ENCODE peak calls at places on chromosomes 6 and 20, in seven cellular contexts. One of them, this sample, is unnamed.

GRCh38 chr6:117137711-117138110 is 127.6 kb upstream of the VGLL2 start:
- DNase-seq in hepatocyte: no peak
- DNase-seq in endothelial cell of umbilical vein: no peak
- DNase-seq in fibroblast of lung: no peak
- DNase-seq in SK-N-MC: no peak
- DNase-seq in mammary epithelial cell: no peak
- DNase-seq in astrocyte: no peak
- DNase-seq in this sample: no peak

GRCh38 chr6:130424704-130425103 is 58.9 kb downstream of the TMEM200A start:
- DNase-seq in hepatocyte: no peak
- DNase-seq in endothelial cell of umbilical vein: no peak
- DNase-seq in fibroblast of lung: no peak
- DNase-seq in SK-N-MC: no peak
- DNase-seq in mammary epithelial cell: no peak
- DNase-seq in astrocyte: no peak
- DNase-seq in this sample: no peak

GRCh38 chr20:23419995-23420901 is 1.0 kb downstream of the NAPB start:
- DNase-seq in hepatocyte: peak
- DNase-seq in endothelial cell of umbilical vein: peak
- DNase-seq in fibroblast of lung: peak
- DNase-seq in SK-N-MC: no peak
- DNase-seq in mammary epithelial cell: peak
- DNase-seq in astrocyte: peak
- DNase-seq in this sample: no peak

GRCh38 chr6:169738204-169738971 is 13.0 kb downstream of the DYNLT2 start:
- DNase-seq in hepatocyte: no peak
- DNase-seq in endothelial cell of umbilical vein: no peak
- DNase-seq in fibroblast of lung: no peak
- DNase-seq in SK-N-MC: no peak
- DNase-seq in mammary epithelial cell: no peak
- DNase-seq in astrocyte: no peak
- DNase-seq in this sample: no peak

GRCh38 chr6:138517635-138518034 is 18.3 kb upstream of the NHSL1 start:
- DNase-seq in hepatocyte: peak
- DNase-seq in endothelial cell of umbilical vein: peak
- DNase-seq in fibroblast of lung: peak
- DNase-seq in SK-N-MC: no peak
- DNase-seq in mammary epithelial cell: peak
- DNase-seq in astrocyte: no peak
- DNase-seq in this sample: peak

GRCh38 chr6:36722879-36723278 is 25.3 kb downstream of the RAB44 start:
- DNase-seq in hepatocyte: no peak
- DNase-seq in endothelial cell of umbilical vein: no peak
- DNase-seq in fibroblast of lung: no peak
- DNase-seq in SK-N-MC: no peak
- DNase-seq in mammary epithelial cell: peak
- DNase-seq in astrocyte: no peak
- DNase-seq in this sample: no peak

GRCh38 chr6:90860822-90861601 is 274.1 kb upstream of the MAP3K7 start:
- DNase-seq in hepatocyte: no peak
- DNase-seq in endothelial cell of umbilical vein: no peak
- DNase-seq in fibroblast of lung: no peak
- DNase-seq in SK-N-MC: no peak
- DNase-seq in mammary epithelial cell: no peak
- DNase-seq in astrocyte: no peak
- DNase-seq in this sample: no peak

GRCh38 chr6:90028080-90028778 is 134.0 kb downstream of the GJA10 start:
- DNase-seq in hepatocyte: no peak
- DNase-seq in endothelial cell of umbilical vein: no peak
- DNase-seq in fibroblast of lung: peak
- DNase-seq in SK-N-MC: no peak
- DNase-seq in mammary epithelial cell: no peak
- DNase-seq in astrocyte: no peak
- DNase-seq in this sample: no peak

GRCh38 chr6:85402071-85402470 is 47.8 kb upstream of the NT5E start:
- DNase-seq in hepatocyte: no peak
- DNase-seq in endothelial cell of umbilical vein: no peak
- DNase-seq in fibroblast of lung: no peak
- DNase-seq in SK-N-MC: no peak
- DNase-seq in mammary epithelial cell: no peak
- DNase-seq in astrocyte: no peak
- DNase-seq in this sample: no peak

GRCh38 chr20:46894579-46894958 is at the start of gene EYA2:
- DNase-seq in hepatocyte: peak
- DNase-seq in endothelial cell of umbilical vein: no peak
- DNase-seq in fibroblast of lung: peak
- DNase-seq in SK-N-MC: no peak
- DNase-seq in mammary epithelial cell: no peak
- DNase-seq in astrocyte: no peak
- DNase-seq in this sample: no peak

GRCh38 chr6:7545509-7546369 is 4.3 kb downstream of the DSP start:
- DNase-seq in hepatocyte: peak
- DNase-seq in endothelial cell of umbilical vein: no peak
- DNase-seq in fibroblast of lung: peak
- DNase-seq in SK-N-MC: no peak
- DNase-seq in mammary epithelial cell: peak
- DNase-seq in astrocyte: no peak
- DNase-seq in this sample: no peak

GRCh38 chr6:126170875-126171489 is 168.9 kb upstream of the CENPW start:
- DNase-seq in hepatocyte: peak
- DNase-seq in endothelial cell of umbilical vein: peak
- DNase-seq in fibroblast of lung: no peak
- DNase-seq in SK-N-MC: no peak
- DNase-seq in mammary epithelial cell: peak
- DNase-seq in astrocyte: no peak
- DNase-seq in this sample: no peak

GRCh38 chr6:41237128-41237527 is 9.0 kb downstream of the TREML4 start:
- DNase-seq in hepatocyte: no peak
- DNase-seq in endothelial cell of umbilical vein: no peak
- DNase-seq in fibroblast of lung: no peak
- DNase-seq in SK-N-MC: no peak
- DNase-seq in mammary epithelial cell: no peak
- DNase-seq in astrocyte: no peak
- DNase-seq in this sample: no peak

GRCh38 chr20:57378107-57378506 is 13.1 kb upstream of the RBM38 start:
- DNase-seq in hepatocyte: no peak
- DNase-seq in endothelial cell of umbilical vein: no peak
- DNase-seq in fibroblast of lung: no peak
- DNase-seq in SK-N-MC: no peak
- DNase-seq in mammary epithelial cell: no peak
- DNase-seq in astrocyte: no peak
- DNase-seq in this sample: no peak

GRCh38 chr20:48286571-48287551 is 501.6 kb upstream of the SULF2 start:
- DNase-seq in hepatocyte: peak
- DNase-seq in endothelial cell of umbilical vein: peak
- DNase-seq in fibroblast of lung: peak
- DNase-seq in SK-N-MC: no peak
- DNase-seq in mammary epithelial cell: no peak
- DNase-seq in astrocyte: no peak
- DNase-seq in this sample: no peak

GRCh38 chr6:152571863-152572394 is 65.2 kb downstream of the SYNE1 start:
- DNase-seq in hepatocyte: no peak
- DNase-seq in endothelial cell of umbilical vein: no peak
- DNase-seq in fibroblast of lung: no peak
- DNase-seq in SK-N-MC: no peak
- DNase-seq in mammary epithelial cell: no peak
- DNase-seq in astrocyte: no peak
- DNase-seq in this sample: no peak

GRCh38 chr6:145569140-145569539 is 166.2 kb downstream of the EPM2A start:
- DNase-seq in hepatocyte: no peak
- DNase-seq in endothelial cell of umbilical vein: no peak
- DNase-seq in fibroblast of lung: peak
- DNase-seq in SK-N-MC: no peak
- DNase-seq in mammary epithelial cell: no peak
- DNase-seq in astrocyte: peak
- DNase-seq in this sample: no peak

GRCh38 chr20:56343861-56344381 is 14.9 kb upstream of the FAM210B start:
- DNase-seq in hepatocyte: peak
- DNase-seq in endothelial cell of umbilical vein: peak
- DNase-seq in fibroblast of lung: peak
- DNase-seq in SK-N-MC: no peak
- DNase-seq in mammary epithelial cell: peak
- DNase-seq in astrocyte: no peak
- DNase-seq in this sample: no peak
- TF ChIP-seq EZH2 in hepatocyte: no peak
- TF ChIP-seq EZH2 in endothelial cell of umbilical vein: no peak
- TF ChIP-seq EZH2 in fibroblast of lung: no peak
- TF ChIP-seq EZH2 in SK-N-MC: no peak
- TF ChIP-seq EZH2 in mammary epithelial cell: no peak
- TF ChIP-seq EZH2 in astrocyte: no peak
- TF ChIP-seq EZH2 in this sample: no peak

GRCh38 chr6:50147371-50147770 is 97.6 kb upstream of the DEFB112 start:
- DNase-seq in hepatocyte: no peak
- DNase-seq in endothelial cell of umbilical vein: no peak
- DNase-seq in fibroblast of lung: no peak
- DNase-seq in SK-N-MC: no peak
- DNase-seq in mammary epithelial cell: peak
- DNase-seq in astrocyte: no peak
- DNase-seq in this sample: no peak
- TF ChIP-seq EZH2 in hepatocyte: no peak
- TF ChIP-seq EZH2 in endothelial cell of umbilical vein: no peak
- TF ChIP-seq EZH2 in fibroblast of lung: no peak
- TF ChIP-seq EZH2 in SK-N-MC: no peak
- TF ChIP-seq EZH2 in mammary epithelial cell: no peak
- TF ChIP-seq EZH2 in astrocyte: no peak
- TF ChIP-seq EZH2 in this sample: no peak

GRCh38 chr20:63472159-63472811 is at the start of gene KCNQ2:
- DNase-seq in hepatocyte: no peak
- DNase-seq in endothelial cell of umbilical vein: no peak
- DNase-seq in fibroblast of lung: no peak
- DNase-seq in SK-N-MC: no peak
- DNase-seq in mammary epithelial cell: no peak
- DNase-seq in astrocyte: no peak
- DNase-seq in this sample: peak
- TF ChIP-seq EZH2 in hepatocyte: no peak
- TF ChIP-seq EZH2 in endothelial cell of umbilical vein: peak
- TF ChIP-seq EZH2 in fibroblast of lung: peak
- TF ChIP-seq EZH2 in SK-N-MC: no peak
- TF ChIP-seq EZH2 in mammary epithelial cell: no peak
- TF ChIP-seq EZH2 in astrocyte: peak
- TF ChIP-seq EZH2 in this sample: no peak

DNA sequence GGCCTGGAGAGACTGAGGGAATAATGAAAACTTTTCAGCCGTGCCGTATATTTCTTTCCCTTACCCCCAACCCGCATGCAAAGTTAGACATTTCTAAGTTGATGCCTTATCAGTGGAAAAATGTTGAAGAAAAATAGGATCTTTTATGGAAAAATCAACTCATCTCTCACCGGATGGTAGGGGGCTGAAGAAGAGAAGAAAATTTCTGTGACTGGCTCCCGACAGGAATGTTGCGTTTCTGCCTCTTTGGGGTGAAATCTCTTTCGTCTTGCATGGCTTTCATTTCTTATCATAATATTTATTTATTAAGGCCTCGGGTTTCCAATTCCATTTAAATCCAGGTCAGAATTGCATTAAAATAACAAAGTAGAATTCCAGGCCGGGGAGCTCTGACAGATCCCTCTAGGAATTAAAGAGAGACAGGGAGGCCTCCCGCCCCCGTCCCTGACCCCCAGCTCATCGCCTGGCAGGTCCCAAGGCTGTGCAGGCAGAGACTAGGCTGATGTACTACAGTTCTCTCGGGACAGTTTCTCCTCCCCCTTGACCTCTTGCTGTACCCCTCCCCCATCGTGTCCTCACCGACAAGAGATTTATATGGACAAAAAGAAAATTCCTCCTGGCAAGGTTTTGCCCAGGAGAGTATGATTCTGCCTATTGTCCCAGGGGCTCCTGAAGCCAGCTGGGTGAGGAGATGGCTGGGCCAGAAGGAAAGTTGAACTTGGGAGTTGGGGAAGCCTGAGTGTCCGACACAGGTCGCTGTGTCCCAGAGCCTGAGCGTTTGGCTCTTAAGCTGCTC is 1.3 kb downstream of the SCUBE3 start:
- DNase-seq in hepatocyte: peak
- DNase-seq in endothelial cell of umbilical vein: no peak
- DNase-seq in fibroblast of lung: no peak
- DNase-seq in SK-N-MC: no peak
- DNase-seq in mammary epithelial cell: no peak
- DNase-seq in astrocyte: no peak
- DNase-seq in this sample: no peak
- TF ChIP-seq EZH2 in hepatocyte: no peak
- TF ChIP-seq EZH2 in endothelial cell of umbilical vein: no peak
- TF ChIP-seq EZH2 in fibroblast of lung: no peak
- TF ChIP-seq EZH2 in SK-N-MC: no peak
- TF ChIP-seq EZH2 in mammary epithelial cell: no peak
- TF ChIP-seq EZH2 in astrocyte: no peak
- TF ChIP-seq EZH2 in this sample: no peak

DNA sequence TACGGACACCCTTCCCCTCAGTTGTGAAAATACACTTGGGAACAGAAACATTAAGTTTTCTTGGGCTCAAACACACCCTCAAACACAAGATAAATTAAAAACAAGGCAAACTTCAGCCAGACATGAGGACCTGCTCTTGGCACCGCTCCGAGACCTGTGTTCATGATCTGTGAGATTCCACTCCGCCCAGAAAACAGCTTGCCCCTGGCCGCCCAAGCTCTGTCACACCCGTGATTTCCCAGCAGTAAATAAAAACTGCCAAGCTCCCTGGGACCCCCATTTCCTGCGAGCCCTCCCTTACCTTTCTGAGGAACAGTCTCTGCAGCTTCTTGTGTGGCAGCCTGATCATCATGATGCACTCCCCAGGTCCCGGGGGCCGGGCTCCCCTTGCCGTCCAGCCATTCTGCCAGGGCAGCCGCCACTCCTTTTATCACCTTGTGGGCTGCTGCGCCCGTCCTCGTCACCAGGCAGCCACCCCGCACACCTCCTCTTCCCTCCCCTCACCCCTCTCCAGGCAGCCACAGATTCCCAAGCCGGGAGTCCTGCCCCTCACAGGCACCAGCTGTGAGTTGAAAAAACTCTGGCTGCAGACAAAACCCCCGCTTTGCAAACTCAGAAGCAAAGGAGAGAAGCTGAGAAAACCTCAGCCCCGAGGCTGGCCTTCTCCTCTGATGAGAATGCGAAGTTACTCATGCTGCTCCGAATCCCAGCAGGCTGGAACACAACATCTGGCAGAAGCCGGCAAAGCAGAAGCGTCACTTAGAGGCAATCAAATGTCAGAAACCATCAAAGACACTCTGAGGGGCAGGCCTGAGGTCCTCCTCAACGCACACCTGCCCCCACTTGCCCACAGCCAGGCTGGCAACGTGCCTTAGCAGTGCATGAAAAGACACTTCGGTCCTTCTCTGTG is 130.4 kb upstream of the RPS6KA2 start:
- DNase-seq in hepatocyte: peak
- DNase-seq in endothelial cell of umbilical vein: no peak
- DNase-seq in fibroblast of lung: peak
- DNase-seq in SK-N-MC: no peak
- DNase-seq in mammary epithelial cell: peak
- DNase-seq in astrocyte: peak
- DNase-seq in this sample: no peak
- TF ChIP-seq EZH2 in hepatocyte: no peak
- TF ChIP-seq EZH2 in endothelial cell of umbilical vein: no peak
- TF ChIP-seq EZH2 in fibroblast of lung: no peak
- TF ChIP-seq EZH2 in SK-N-MC: no peak
- TF ChIP-seq EZH2 in mammary epithelial cell: peak
- TF ChIP-seq EZH2 in astrocyte: no peak
- TF ChIP-seq EZH2 in this sample: no peak

This sample was measured in HCT116.